ENCODE peak calls at places on chromosome 6, in nine cellular contexts. One of them, this sample, is unnamed.

GRCh38 chr6:3296537-3297453 is 38.0 kb downstream of the PSMG4 start:
- DNase-seq in adipocyte: no peak
- DNase-seq in choroid plexus epithelial cell: peak
- DNase-seq in T-helper 9 cell: no peak
- DNase-seq in EL: no peak
- DNase-seq in mammary epithelial cell: no peak
- DNase-seq in stimulated activated CD4-positive, alpha-beta T cell treated with anti-CD3 and anti-CD28 coated beads, TNF-alpha, amount 100 ng/mL, for 1 hour: no peak
- DNase-seq in activated T-helper 1 cell treated with anti-CD3 and anti-CD28 coated beads, Interleukin-2, amount 50 U/mL, for 16 hours: no peak
- DNase-seq in naive B cell: no peak
- DNase-seq in this sample: no peak

GRCh38 chr6:1622220-1622841 is 12.6 kb downstream of the FOXC1 start:
- DNase-seq in choroid plexus epithelial cell: no peak
- DNase-seq in mammary epithelial cell: no peak
- DNase-seq in T-helper 9 cell: no peak
- DNase-seq in naive B cell: no peak
- DNase-seq in adipocyte: no peak
- DNase-seq in stimulated activated CD4-positive, alpha-beta T cell treated with anti-CD3 and anti-CD28 coated beads, TNF-alpha, amount 100 ng/mL, for 1 hour: no peak
- DNase-seq in EL: no peak
- DNase-seq in activated T-helper 1 cell treated with anti-CD3 and anti-CD28 coated beads, Interleukin-2, amount 50 U/mL, for 16 hours: no peak
- DNase-seq in this sample: no peak

GRCh38 chr6:155486795-155487294 is 31.2 kb upstream of the NOX3 start:
- DNase-seq in naive B cell: no peak
- DNase-seq in activated T-helper 1 cell treated with anti-CD3 and anti-CD28 coated beads, Interleukin-2, amount 50 U/mL, for 16 hours: no peak
- DNase-seq in adipocyte: no peak
- DNase-seq in choroid plexus epithelial cell: no peak
- DNase-seq in T-helper 9 cell: no peak
- DNase-seq in EL: no peak
- DNase-seq in stimulated activated CD4-positive, alpha-beta T cell treated with anti-CD3 and anti-CD28 coated beads, TNF-alpha, amount 100 ng/mL, for 1 hour: no peak
- DNase-seq in mammary epithelial cell: no peak
- DNase-seq in this sample: no peak

GRCh38 chr6:169251822-169252804 is 1.5 kb downstream of the THBS2 start:
- DNase-seq in choroid plexus epithelial cell: no peak
- DNase-seq in activated T-helper 1 cell treated with anti-CD3 and anti-CD28 coated beads, Interleukin-2, amount 50 U/mL, for 16 hours: no peak
- DNase-seq in stimulated activated CD4-positive, alpha-beta T cell treated with anti-CD3 and anti-CD28 coated beads, TNF-alpha, amount 100 ng/mL, for 1 hour: no peak
- DNase-seq in mammary epithelial cell: no peak
- DNase-seq in T-helper 9 cell: no peak
- DNase-seq in EL: no peak
- DNase-seq in naive B cell: no peak
- DNase-seq in adipocyte: no peak
- DNase-seq in this sample: no peak

GRCh38 chr6:150654671-150655070 is 55.0 kb downstream of the PLEKHG1 start:
- DNase-seq in adipocyte: no peak
- DNase-seq in choroid plexus epithelial cell: no peak
- DNase-seq in stimulated activated CD4-positive, alpha-beta T cell treated with anti-CD3 and anti-CD28 coated beads, TNF-alpha, amount 100 ng/mL, for 1 hour: no peak
- DNase-seq in mammary epithelial cell: no peak
- DNase-seq in EL: no peak
- DNase-seq in activated T-helper 1 cell treated with anti-CD3 and anti-CD28 coated beads, Interleukin-2, amount 50 U/mL, for 16 hours: no peak
- DNase-seq in T-helper 9 cell: no peak
- DNase-seq in naive B cell: no peak
- DNase-seq in this sample: no peak

GRCh38 chr6:151317206-151317994 is 74.0 kb downstream of the ZBTB2 start:
- DNase-seq in EL: peak
- DNase-seq in mammary epithelial cell: peak
- DNase-seq in adipocyte: peak
- DNase-seq in T-helper 9 cell: no peak
- DNase-seq in stimulated activated CD4-positive, alpha-beta T cell treated with anti-CD3 and anti-CD28 coated beads, TNF-alpha, amount 100 ng/mL, for 1 hour: no peak
- DNase-seq in naive B cell: no peak
- DNase-seq in choroid plexus epithelial cell: peak
- DNase-seq in activated T-helper 1 cell treated with anti-CD3 and anti-CD28 coated beads, Interleukin-2, amount 50 U/mL, for 16 hours: no peak
- DNase-seq in this sample: no peak

GRCh38 chr6:159013229-159013628 is 13.2 kb upstream of the RSPH3 start:
- DNase-seq in adipocyte: no peak
- DNase-seq in T-helper 9 cell: no peak
- DNase-seq in activated T-helper 1 cell treated with anti-CD3 and anti-CD28 coated beads, Interleukin-2, amount 50 U/mL, for 16 hours: no peak
- DNase-seq in stimulated activated CD4-positive, alpha-beta T cell treated with anti-CD3 and anti-CD28 coated beads, TNF-alpha, amount 100 ng/mL, for 1 hour: no peak
- DNase-seq in mammary epithelial cell: no peak
- DNase-seq in choroid plexus epithelial cell: no peak
- DNase-seq in EL: no peak
- DNase-seq in naive B cell: peak
- DNase-seq in this sample: no peak

GRCh38 chr6:3644613-3645012 is 106.9 kb downstream of the PXDC1 start:
- DNase-seq in activated T-helper 1 cell treated with anti-CD3 and anti-CD28 coated beads, Interleukin-2, amount 50 U/mL, for 16 hours: no peak
- DNase-seq in naive B cell: no peak
- DNase-seq in EL: no peak
- DNase-seq in adipocyte: no peak
- DNase-seq in stimulated activated CD4-positive, alpha-beta T cell treated with anti-CD3 and anti-CD28 coated beads, TNF-alpha, amount 100 ng/mL, for 1 hour: no peak
- DNase-seq in T-helper 9 cell: no peak
- DNase-seq in choroid plexus epithelial cell: no peak
- DNase-seq in mammary epithelial cell: no peak
- DNase-seq in this sample: no peak

GRCh38 chr6:15268130-15268908 is 22.4 kb downstream of the JARID2 start:
- DNase-seq in naive B cell: no peak
- DNase-seq in choroid plexus epithelial cell: peak
- DNase-seq in adipocyte: no peak
- DNase-seq in mammary epithelial cell: no peak
- DNase-seq in activated T-helper 1 cell treated with anti-CD3 and anti-CD28 coated beads, Interleukin-2, amount 50 U/mL, for 16 hours: no peak
- DNase-seq in EL: no peak
- DNase-seq in T-helper 9 cell: no peak
- DNase-seq in stimulated activated CD4-positive, alpha-beta T cell treated with anti-CD3 and anti-CD28 coated beads, TNF-alpha, amount 100 ng/mL, for 1 hour: no peak
- DNase-seq in this sample: no peak

GRCh38 chr6:90080876-90081464 is 186.7 kb downstream of the GJA10 start:
- DNase-seq in activated T-helper 1 cell treated with anti-CD3 and anti-CD28 coated beads, Interleukin-2, amount 50 U/mL, for 16 hours: no peak
- DNase-seq in choroid plexus epithelial cell: no peak
- DNase-seq in naive B cell: no peak
- DNase-seq in T-helper 9 cell: peak
- DNase-seq in stimulated activated CD4-positive, alpha-beta T cell treated with anti-CD3 and anti-CD28 coated beads, TNF-alpha, amount 100 ng/mL, for 1 hour: peak
- DNase-seq in adipocyte: no peak
- DNase-seq in mammary epithelial cell: no peak
- DNase-seq in EL: no peak
- DNase-seq in this sample: no peak

GRCh38 chr6:16316741-16317251 is 78.4 kb downstream of the GMPR start:
- DNase-seq in adipocyte: peak
- DNase-seq in stimulated activated CD4-positive, alpha-beta T cell treated with anti-CD3 and anti-CD28 coated beads, TNF-alpha, amount 100 ng/mL, for 1 hour: no peak
- DNase-seq in choroid plexus epithelial cell: peak
- DNase-seq in naive B cell: peak
- DNase-seq in T-helper 9 cell: peak
- DNase-seq in EL: peak
- DNase-seq in activated T-helper 1 cell treated with anti-CD3 and anti-CD28 coated beads, Interleukin-2, amount 50 U/mL, for 16 hours: no peak
- DNase-seq in mammary epithelial cell: peak
- DNase-seq in this sample: no peak

GRCh38 chr6:1481326-1481725 is 92.0 kb downstream of the FOXF2 start:
- DNase-seq in EL: peak
- DNase-seq in T-helper 9 cell: no peak
- DNase-seq in stimulated activated CD4-positive, alpha-beta T cell treated with anti-CD3 and anti-CD28 coated beads, TNF-alpha, amount 100 ng/mL, for 1 hour: no peak
- DNase-seq in adipocyte: peak
- DNase-seq in activated T-helper 1 cell treated with anti-CD3 and anti-CD28 coated beads, Interleukin-2, amount 50 U/mL, for 16 hours: no peak
- DNase-seq in mammary epithelial cell: peak
- DNase-seq in choroid plexus epithelial cell: peak
- DNase-seq in naive B cell: no peak
- DNase-seq in this sample: no peak

GRCh38 chr6:147793871-147794643 is 285.6 kb downstream of the SAMD5 start:
- DNase-seq in mammary epithelial cell: no peak
- DNase-seq in T-helper 9 cell: no peak
- DNase-seq in EL: no peak
- DNase-seq in adipocyte: peak
- DNase-seq in choroid plexus epithelial cell: no peak
- DNase-seq in stimulated activated CD4-positive, alpha-beta T cell treated with anti-CD3 and anti-CD28 coated beads, TNF-alpha, amount 100 ng/mL, for 1 hour: no peak
- DNase-seq in naive B cell: no peak
- DNase-seq in activated T-helper 1 cell treated with anti-CD3 and anti-CD28 coated beads, Interleukin-2, amount 50 U/mL, for 16 hours: no peak
- DNase-seq in this sample: no peak

GRCh38 chr6:106748547-106749207 is 119.3 kb downstream of the QRSL1 start:
- DNase-seq in choroid plexus epithelial cell: no peak
- DNase-seq in stimulated activated CD4-positive, alpha-beta T cell treated with anti-CD3 and anti-CD28 coated beads, TNF-alpha, amount 100 ng/mL, for 1 hour: no peak
- DNase-seq in activated T-helper 1 cell treated with anti-CD3 and anti-CD28 coated beads, Interleukin-2, amount 50 U/mL, for 16 hours: no peak
- DNase-seq in naive B cell: no peak
- DNase-seq in adipocyte: no peak
- DNase-seq in T-helper 9 cell: no peak
- DNase-seq in mammary epithelial cell: no peak
- DNase-seq in EL: no peak
- DNase-seq in this sample: no peak

GRCh38 chr6:15659181-15659580 is 3.6 kb downstream of the DTNBP1 start:
- DNase-seq in adipocyte: peak
- DNase-seq in naive B cell: no peak
- DNase-seq in stimulated activated CD4-positive, alpha-beta T cell treated with anti-CD3 and anti-CD28 coated beads, TNF-alpha, amount 100 ng/mL, for 1 hour: no peak
- DNase-seq in T-helper 9 cell: no peak
- DNase-seq in mammary epithelial cell: no peak
- DNase-seq in choroid plexus epithelial cell: no peak
- DNase-seq in activated T-helper 1 cell treated with anti-CD3 and anti-CD28 coated beads, Interleukin-2, amount 50 U/mL, for 16 hours: no peak
- DNase-seq in EL: no peak
- DNase-seq in this sample: no peak

GRCh38 chr6:166402582-166403277 is 20.0 kb upstream of the MPC1 start:
- DNase-seq in activated T-helper 1 cell treated with anti-CD3 and anti-CD28 coated beads, Interleukin-2, amount 50 U/mL, for 16 hours: no peak
- DNase-seq in naive B cell: no peak
- DNase-seq in EL: peak
- DNase-seq in mammary epithelial cell: peak
- DNase-seq in adipocyte: peak
- DNase-seq in T-helper 9 cell: no peak
- DNase-seq in stimulated activated CD4-positive, alpha-beta T cell treated with anti-CD3 and anti-CD28 coated beads, TNF-alpha, amount 100 ng/mL, for 1 hour: no peak
- DNase-seq in choroid plexus epithelial cell: no peak
- DNase-seq in this sample: no peak

GRCh38 chr6:88166493-88166900 is 350 bp upstream of the CNR1 start:
- DNase-seq in EL: no peak
- DNase-seq in adipocyte: no peak
- DNase-seq in activated T-helper 1 cell treated with anti-CD3 and anti-CD28 coated beads, Interleukin-2, amount 50 U/mL, for 16 hours: no peak
- DNase-seq in stimulated activated CD4-positive, alpha-beta T cell treated with anti-CD3 and anti-CD28 coated beads, TNF-alpha, amount 100 ng/mL, for 1 hour: no peak
- DNase-seq in mammary epithelial cell: no peak
- DNase-seq in choroid plexus epithelial cell: no peak
- DNase-seq in T-helper 9 cell: no peak
- DNase-seq in naive B cell: peak
- DNase-seq in this sample: no peak

GRCh38 chr6:14876778-14877613 is 368.9 kb upstream of the JARID2 start:
- DNase-seq in choroid plexus epithelial cell: peak
- DNase-seq in stimulated activated CD4-positive, alpha-beta T cell treated with anti-CD3 and anti-CD28 coated beads, TNF-alpha, amount 100 ng/mL, for 1 hour: no peak
- DNase-seq in mammary epithelial cell: peak
- DNase-seq in activated T-helper 1 cell treated with anti-CD3 and anti-CD28 coated beads, Interleukin-2, amount 50 U/mL, for 16 hours: no peak
- DNase-seq in T-helper 9 cell: no peak
- DNase-seq in adipocyte: peak
- DNase-seq in EL: peak
- DNase-seq in naive B cell: peak
- DNase-seq in this sample: no peak

GRCh38 chr6:56866917-56867522 is 87.9 kb upstream of the BEND6 start:
- DNase-seq in naive B cell: no peak
- DNase-seq in activated T-helper 1 cell treated with anti-CD3 and anti-CD28 coated beads, Interleukin-2, amount 50 U/mL, for 16 hours: no peak
- DNase-seq in EL: peak
- DNase-seq in adipocyte: peak
- DNase-seq in stimulated activated CD4-positive, alpha-beta T cell treated with anti-CD3 and anti-CD28 coated beads, TNF-alpha, amount 100 ng/mL, for 1 hour: no peak
- DNase-seq in T-helper 9 cell: no peak
- DNase-seq in choroid plexus epithelial cell: peak
- DNase-seq in mammary epithelial cell: peak
- DNase-seq in this sample: no peak

GRCh38 chr6:14270142-14270893 is 152.7 kb downstream of the CD83 start:
- DNase-seq in T-helper 9 cell: no peak
- DNase-seq in choroid plexus epithelial cell: no peak
- DNase-seq in mammary epithelial cell: no peak
- DNase-seq in activated T-helper 1 cell treated with anti-CD3 and anti-CD28 coated beads, Interleukin-2, amount 50 U/mL, for 16 hours: no peak
- DNase-seq in naive B cell: no peak
- DNase-seq in stimulated activated CD4-positive, alpha-beta T cell treated with anti-CD3 and anti-CD28 coated beads, TNF-alpha, amount 100 ng/mL, for 1 hour: no peak
- DNase-seq in adipocyte: no peak
- DNase-seq in EL: no peak
- DNase-seq in this sample: no peak

GRCh38 chr6:119002069-119002468 is 67.1 kb upstream of the MCM9 start:
- DNase-seq in stimulated activated CD4-positive, alpha-beta T cell treated with anti-CD3 and anti-CD28 coated beads, TNF-alpha, amount 100 ng/mL, for 1 hour: no peak
- DNase-seq in choroid plexus epithelial cell: no peak
- DNase-seq in naive B cell: no peak
- DNase-seq in T-helper 9 cell: no peak
- DNase-seq in mammary epithelial cell: no peak
- DNase-seq in activated T-helper 1 cell treated with anti-CD3 and anti-CD28 coated beads, Interleukin-2, amount 50 U/mL, for 16 hours: no peak
- DNase-seq in EL: no peak
- DNase-seq in adipocyte: no peak
- DNase-seq in this sample: no peak

GRCh38 chr6:118815495-118815894 is 78.5 kb upstream of the ASF1A start:
- DNase-seq in choroid plexus epithelial cell: no peak
- DNase-seq in naive B cell: no peak
- DNase-seq in stimulated activated CD4-positive, alpha-beta T cell treated with anti-CD3 and anti-CD28 coated beads, TNF-alpha, amount 100 ng/mL, for 1 hour: no peak
- DNase-seq in mammary epithelial cell: no peak
- DNase-seq in EL: no peak
- DNase-seq in activated T-helper 1 cell treated with anti-CD3 and anti-CD28 coated beads, Interleukin-2, amount 50 U/mL, for 16 hours: no peak
- DNase-seq in adipocyte: no peak
- DNase-seq in T-helper 9 cell: no peak
- DNase-seq in this sample: no peak

GRCh38 chr6:43286995-43287716 is 10.9 kb upstream of the SLC22A7 start:
- DNase-seq in mammary epithelial cell: no peak
- DNase-seq in choroid plexus epithelial cell: no peak
- DNase-seq in naive B cell: no peak
- DNase-seq in T-helper 9 cell: no peak
- DNase-seq in activated T-helper 1 cell treated with anti-CD3 and anti-CD28 coated beads, Interleukin-2, amount 50 U/mL, for 16 hours: no peak
- DNase-seq in stimulated activated CD4-positive, alpha-beta T cell treated with anti-CD3 and anti-CD28 coated beads, TNF-alpha, amount 100 ng/mL, for 1 hour: no peak
- DNase-seq in adipocyte: no peak
- DNase-seq in EL: no peak
- DNase-seq in this sample: no peak

GRCh38 chr6:21263531-21264287 is 329.8 kb upstream of the SOX4 start:
- DNase-seq in stimulated activated CD4-positive, alpha-beta T cell treated with anti-CD3 and anti-CD28 coated beads, TNF-alpha, amount 100 ng/mL, for 1 hour: no peak
- DNase-seq in choroid plexus epithelial cell: peak
- DNase-seq in T-helper 9 cell: no peak
- DNase-seq in adipocyte: no peak
- DNase-seq in mammary epithelial cell: peak
- DNase-seq in naive B cell: no peak
- DNase-seq in EL: peak
- DNase-seq in activated T-helper 1 cell treated with anti-CD3 and anti-CD28 coated beads, Interleukin-2, amount 50 U/mL, for 16 hours: no peak
- DNase-seq in this sample: no peak

GRCh38 chr6:53811082-53811481 is 16.3 kb downstream of the LRRC1 start:
- DNase-seq in T-helper 9 cell: no peak
- DNase-seq in stimulated activated CD4-positive, alpha-beta T cell treated with anti-CD3 and anti-CD28 coated beads, TNF-alpha, amount 100 ng/mL, for 1 hour: no peak
- DNase-seq in mammary epithelial cell: peak
- DNase-seq in EL: no peak
- DNase-seq in naive B cell: no peak
- DNase-seq in choroid plexus epithelial cell: peak
- DNase-seq in adipocyte: no peak
- DNase-seq in activated T-helper 1 cell treated with anti-CD3 and anti-CD28 coated beads, Interleukin-2, amount 50 U/mL, for 16 hours: no peak
- DNase-seq in this sample: peak

GRCh38 chr6:89834884-89835792 is 5.5 kb downstream of the CASP8AP2 start:
- DNase-seq in mammary epithelial cell: no peak
- DNase-seq in adipocyte: no peak
- DNase-seq in EL: peak
- DNase-seq in T-helper 9 cell: no peak
- DNase-seq in naive B cell: peak
- DNase-seq in stimulated activated CD4-positive, alpha-beta T cell treated with anti-CD3 and anti-CD28 coated beads, TNF-alpha, amount 100 ng/mL, for 1 hour: no peak
- DNase-seq in activated T-helper 1 cell treated with anti-CD3 and anti-CD28 coated beads, Interleukin-2, amount 50 U/mL, for 16 hours: no peak
- DNase-seq in choroid plexus epithelial cell: peak
- DNase-seq in this sample: no peak

GRCh38 chr6:137799950-137800568 is 67.0 kb upstream of the TNFAIP3 start:
- DNase-seq in naive B cell: peak
- DNase-seq in activated T-helper 1 cell treated with anti-CD3 and anti-CD28 coated beads, Interleukin-2, amount 50 U/mL, for 16 hours: no peak
- DNase-seq in adipocyte: peak
- DNase-seq in EL: peak
- DNase-seq in choroid plexus epithelial cell: peak
- DNase-seq in stimulated activated CD4-positive, alpha-beta T cell treated with anti-CD3 and anti-CD28 coated beads, TNF-alpha, amount 100 ng/mL, for 1 hour: no peak
- DNase-seq in T-helper 9 cell: peak
- DNase-seq in mammary epithelial cell: peak
- DNase-seq in this sample: peak

GRCh38 chr6:159107451-159108260 is 61.5 kb upstream of the FNDC1 start:
- DNase-seq in adipocyte: no peak
- DNase-seq in EL: no peak
- DNase-seq in choroid plexus epithelial cell: no peak
- DNase-seq in mammary epithelial cell: no peak
- DNase-seq in activated T-helper 1 cell treated with anti-CD3 and anti-CD28 coated beads, Interleukin-2, amount 50 U/mL, for 16 hours: peak
- DNase-seq in naive B cell: peak
- DNase-seq in stimulated activated CD4-positive, alpha-beta T cell treated with anti-CD3 and anti-CD28 coated beads, TNF-alpha, amount 100 ng/mL, for 1 hour: no peak
- DNase-seq in T-helper 9 cell: peak
- DNase-seq in this sample: no peak

GRCh38 chr6:56775498-56776166 is 132.9 kb upstream of the DST start:
- DNase-seq in choroid plexus epithelial cell: no peak
- DNase-seq in T-helper 9 cell: no peak
- DNase-seq in EL: no peak
- DNase-seq in adipocyte: no peak
- DNase-seq in naive B cell: no peak
- DNase-seq in mammary epithelial cell: no peak
- DNase-seq in activated T-helper 1 cell treated with anti-CD3 and anti-CD28 coated beads, Interleukin-2, amount 50 U/mL, for 16 hours: no peak
- DNase-seq in stimulated activated CD4-positive, alpha-beta T cell treated with anti-CD3 and anti-CD28 coated beads, TNF-alpha, amount 100 ng/mL, for 1 hour: no peak
- DNase-seq in this sample: no peak

This sample was measured in lung.